ENCODE peak calls at places on chromosomes 11 and 22, in eight cellular contexts. G is GM23248; I is HCEC 1CT; B is effector CD4-positive, alpha-beta T cell; M is ureter; T is stomach; E is PC-3; U is M059J. Y is an unnamed sample.
A peak's percentile ranks its signal among the peaks of the same experiment; 100 is the strongest.

GRCh38 chr11:36628141-36628540 is 30.1 kb upstream of the RAG2 start:
- DNase-seq in G (no peak), I (no peak), B (no peak), M (no peak), T (no peak), E (no peak), U (no peak), Y (no peak)

GRCh38 chr11:14320020-14320419 is 39.0 kb downstream of the RRAS2 start:
- DNase-seq in G (peak; percentile 41), I (peak; percentile 38), B (no peak), M (no peak), T (no peak), E (no peak), U (peak; percentile 82), Y (peak; percentile 88)

GRCh38 chr11:40291304-40292100 is 1168.0 kb downstream of the LRRC4C start:
- DNase-seq in G (no peak), I (no peak), B (no peak), M (no peak), T (no peak), E (no peak), U (no peak), Y (no peak)

GRCh38 chr11:17695454-17696441 is 23.6 kb upstream of the MYOD1 start:
- DNase-seq in G (no peak), I (no peak), B (no peak), M (no peak), T (no peak), E (no peak), U (no peak), Y (no peak)

GRCh38 chr11:120391297-120391696 is 55.1 kb downstream of the ARHGEF12 start:
- DNase-seq in G (no peak), I (no peak), B (no peak), M (no peak), T (no peak), E (no peak), U (no peak), Y (no peak)

GRCh38 chr11:32432565-32433248 is 2.6 kb downstream of the WT1 start:
- DNase-seq in G (no peak), I (no peak), B (no peak), M (no peak), T (no peak), E (no peak), U (no peak), Y (no peak)

GRCh38 chr11:62880231-62880802 is 379 bp upstream of the SLC3A2 start:
- DNase-seq in G (peak; percentile 96), I (peak; percentile 88), B (no peak), M (no peak), T (no peak), E (peak; percentile 91), U (peak; percentile 80), Y (no peak)

GRCh38 chr22:25749420-25750169 is 7.6 kb downstream of the MYO18B start:
- DNase-seq in G (no peak), I (no peak), B (no peak), M (no peak), T (no peak), E (no peak), U (peak; percentile 15), Y (no peak)

GRCh38 chr11:75867778-75868374 is 52.9 kb downstream of the UVRAG start:
- DNase-seq in G (peak; percentile 71), I (peak; percentile 39), B (peak; percentile 44), M (peak; percentile 52), T (peak; percentile 41), E (peak; percentile 85), U (peak; percentile 44), Y (peak; percentile 51)

GRCh38 chr11:120579601-120580000 is 68.1 kb downstream of the GRIK4 start:
- DNase-seq in G (no peak), I (no peak), B (no peak), M (no peak), T (no peak), E (no peak), U (no peak), Y (no peak)

GRCh38 chr11:69546735-69547370 is 65.4 kb downstream of the LINC01488 start:
- DNase-seq in G (no peak), I (no peak), B (no peak), M (no peak), T (no peak), E (no peak), U (no peak), Y (no peak)

GRCh38 chr11:44633641-44634040 is 68.2 kb downstream of the CD82 start:
- DNase-seq in G (no peak), I (no peak), B (no peak), M (no peak), T (no peak), E (no peak), U (no peak), Y (no peak)

GRCh38 chr22:26394787-26395186 is 34.3 kb upstream of the ASPHD2 start:
- DNase-seq in G (no peak), I (no peak), B (no peak), M (no peak), T (no peak), E (no peak), U (no peak), Y (no peak)

GRCh38 chr22:39773976-39774539 is 119.5 kb downstream of the ENTHD1 start:
- DNase-seq in G (no peak), I (no peak), B (no peak), M (no peak), T (no peak), E (peak; percentile 25), U (peak; percentile 32), Y (peak; percentile 60)

GRCh38 chr11:47592970-47593369 is 1.2 kb downstream of the C1QTNF4 start:
- DNase-seq in G (no peak), I (no peak), B (no peak), M (no peak), T (no peak), E (no peak), U (no peak), Y (no peak)

GRCh38 chr11:10351768-10352641 is 47.1 kb downstream of the ADM start:
- DNase-seq in G (peak; percentile 93), I (peak; percentile 94), B (no peak), M (peak; percentile 77), T (peak; percentile 53), E (peak; percentile 72), U (peak; percentile 90), Y (no peak)

GRCh38 chr11:47215366-47215925 is 672 bp downstream of the DDB2 start:
- DNase-seq in G (peak; percentile 33), I (no peak), B (no peak), M (no peak), T (no peak), E (peak; percentile 38), U (no peak), Y (no peak)

GRCh38 chr11:47616726-47617416 is 22.7 kb upstream of the C1QTNF4 start:
- DNase-seq in G (peak; percentile 87), I (peak; percentile 77), B (no peak), M (peak; percentile 50), T (no peak), E (peak; percentile 46), U (peak; percentile 68), Y (peak; percentile 31)

GRCh38 chr22:21755855-21756284 is 20.3 kb upstream of the YPEL1 start:
- DNase-seq in G (peak; percentile 97), I (peak; percentile 58), B (no peak), M (no peak), T (no peak), E (peak; percentile 57), U (peak; percentile 45), Y (no peak)

GRCh38 chr11:121194731-121195596 is 93.9 kb downstream of the TECTA start:
- DNase-seq in G (peak; percentile 60), I (peak; percentile 15), B (peak; percentile 48), M (peak; percentile 70), T (peak; percentile 39), E (peak; percentile 91), U (peak; percentile 58), Y (peak; percentile 67)

GRCh38 chr22:50529416-50530279 is at the start of gene TYMP:
- DNase-seq in G (peak; percentile 82), I (no peak), B (peak; percentile 53), M (no peak), T (peak; percentile 83), E (peak; percentile 40), U (no peak), Y (no peak)

GRCh38 chr11:124747406-124748099 is 4.5 kb downstream of the VSIG2 start:
- DNase-seq in G (no peak), I (no peak), B (no peak), M (no peak), T (no peak), E (no peak), U (no peak), Y (no peak)

GRCh38 chr11:119148855-119149370 is at the start of gene ABCG4:
- DNase-seq in G (peak; percentile 49), I (no peak), B (no peak), M (no peak), T (peak; percentile 29), E (peak; percentile 21), U (peak; percentile 12), Y (no peak)

GRCh38 chr11:69300124-69301032 is 6.4 kb downstream of the MYEOV start:
- DNase-seq in G (peak; percentile 96), I (peak; percentile 69), B (no peak), M (no peak), T (no peak), E (peak; percentile 87), U (peak; percentile 89), Y (no peak)

Y was measured in Jurkat, Clone E6-1.